ENCODE peak calls at places on chromosomes 7 and 10, in five cellular contexts. U, B, G, L and M are unnamed samples.

GRCh38 chr10:89478085-89478738 is 57.2 kb downstream of the SLC16A12 start:
- DNase-seq in U (peak; percentile 31), B (no peak), G (peak; percentile 37), L (peak; percentile 66), M (no peak)

GRCh38 chr7:34362621-34363020 is 295.4 kb upstream of the NPSR1 start:
- DNase-seq in U (no peak), B (no peak), G (no peak), L (no peak), M (no peak)

GRCh38 chr7:10889266-10889898 is 84.3 kb upstream of the PHF14 start:
- DNase-seq in U (peak; percentile 47), B (peak; percentile 58), G (peak; percentile 71), L (peak; percentile 56), M (peak; percentile 42)

GRCh38 chr7:155052982-155053381 is 17.1 kb upstream of the HTR5A start:
- DNase-seq in U (no peak), B (peak; percentile 17), G (no peak), L (no peak), M (no peak)

GRCh38 chr7:101243786-101244384 is 996 bp downstream of the FIS1 start:
- DNase-seq in U (peak; percentile 78), B (no peak), G (no peak), L (peak; percentile 39), M (no peak)

GRCh38 chr7:53350241-53350640 is 314.8 kb downstream of the POM121L12 start:
- DNase-seq in U (peak; percentile 79), B (peak; percentile 21), G (peak; percentile 19), L (no peak), M (peak; percentile 7)

GRCh38 chr7:128701062-128701785 is 29.1 kb downstream of the GARIN1A start:
- DNase-seq in U (peak; percentile 86), B (peak; percentile 60), G (no peak), L (no peak), M (no peak)

GRCh38 chr7:15620491-15621185 is 58.8 kb upstream of the AGMO start:
- DNase-seq in U (no peak), B (peak; percentile 31), G (no peak), L (no peak), M (no peak)

GRCh38 chr10:480928-481551 is 208.4 kb downstream of the DIP2C start:
- DNase-seq in U (peak; percentile 11), B (no peak), G (no peak), L (no peak), M (no peak)

GRCh38 chr10:131186547-131187253 is 124.8 kb downstream of the TCERG1L start:
- DNase-seq in U (peak; percentile 5), B (no peak), G (no peak), L (no peak), M (no peak)

GRCh38 chr7:157521752-157522151 is 184.9 kb downstream of the DNAJB6 start:
- DNase-seq in U (peak; percentile 16), B (no peak), G (no peak), L (no peak), M (no peak)

GRCh38 chr10:21534611-21535493 is 820 bp downstream of the MLLT10 start:
- DNase-seq in U (peak; percentile 73), B (peak; percentile 37), G (peak; percentile 66), L (peak; percentile 56), M (peak; percentile 71)

GRCh38 chr7:117810642-117811512 is 62.4 kb downstream of the CTTNBP2 start:
- DNase-seq in U (peak; percentile 68), B (no peak), G (no peak), L (peak; percentile 79), M (no peak)

GRCh38 chr7:18754766-18755165 is 259.2 kb downstream of the HDAC9 start:
- DNase-seq in U (no peak), B (peak; percentile 39), G (no peak), L (peak; percentile 68), M (no peak)

GRCh38 chr10:21432266-21432665 is 93.2 kb downstream of the SKIDA1 start:
- DNase-seq in U (no peak), B (peak; percentile 67), G (no peak), L (no peak), M (no peak)

GRCh38 chr7:111091623-111092370 is 870 bp downstream of the LRRN3 start:
- DNase-seq in U (no peak), B (no peak), G (no peak), L (no peak), M (no peak)

GRCh38 chr7:157840913-157841756 is 504.3 kb downstream of the DNAJB6 start:
- DNase-seq in U (peak; percentile 73), B (no peak), G (no peak), L (no peak), M (no peak)

GRCh38 chr10:76540786-76541185 is 1096.8 kb downstream of the KCNMA1 start:
- DNase-seq in U (no peak), B (peak; percentile 38), G (no peak), L (peak; percentile 32), M (no peak)

GRCh38 chr10:117374506-117375359 is 507 bp downstream of the PDZD8 start:
- DNase-seq in U (peak; percentile 43), B (peak; percentile 19), G (peak; percentile 45), L (peak; percentile 56), M (no peak)

GRCh38 chr10:117544729-117545140 is 2.2 kb downstream of the EMX2 start:
- DNase-seq in U (peak; percentile 33), B (no peak), G (no peak), L (no peak), M (no peak)

GRCh38 chr7:26860361-26860760 is 4.0 kb downstream of the SKAP2 start:
- DNase-seq in U (no peak), B (peak; percentile 77), G (no peak), L (no peak), M (no peak)

GRCh38 chr7:24829787-24830186 is 72.5 kb upstream of the GSDME start:
- DNase-seq in U (no peak), B (no peak), G (no peak), L (peak; percentile 23), M (no peak)

GRCh38 chr7:155581107-155581830 is 34.9 kb upstream of the CNPY1 start:
- DNase-seq in U (no peak), B (no peak), G (no peak), L (no peak), M (no peak)

GRCh38 chr10:74930962-74931361 is 104.6 kb downstream of the KAT6B start:
- DNase-seq in U (no peak), B (no peak), G (no peak), L (no peak), M (no peak)
- H3K9ac ChIP-seq in U (no peak overlapping the region), B (no peak overlapping the region), G (no peak overlapping the region), L (no peak overlapping the region), M (no peak overlapping the region)

GRCh38 chr10:26696786-26697162 is 727 bp upstream of the PDSS1 start:
- DNase-seq in U (no peak), B (peak; percentile 31), G (no peak), L (no peak), M (no peak)

GRCh38 chr10:26697163-26697921 is at the start of gene PDSS1:
- DNase-seq in U (peak; percentile 63), B (peak; percentile 53), G (peak; percentile 71), L (peak; percentile 62), M (peak; percentile 76)

GRCh38 chr10:26699631-26700030 is 2.1 kb downstream of the PDSS1 start:
- DNase-seq in U (no peak), B (no peak), G (no peak), L (no peak), M (no peak)

GRCh38 chr10:26697922-26698608 is 564 bp downstream of the PDSS1 start:
- DNase-seq in U (no peak), B (peak; percentile 5), G (no peak), L (peak; percentile 1), M (no peak)

GRCh38 chr10:26698909-26699308 is 1.4 kb downstream of the PDSS1 start:
- DNase-seq in U (no peak), B (no peak), G (no peak), L (no peak), M (no peak)
- H3K9ac ChIP-seq in U (no peak overlapping the region), B (peak overlapping the region; percentile 96), G (peak overlapping the region; percentile 93), L (no peak overlapping the region), M (peak overlapping the region; percentile 99)

GRCh38 chr7:8176370-8177081 is 85.4 kb downstream of the ICA1 start:
- DNase-seq in U (no peak), B (no peak), G (peak; percentile 81), L (no peak), M (peak; percentile 67)
- H3K9ac ChIP-seq in U (no peak overlapping the region), B (no peak overlapping the region), G (peak overlapping the region; percentile 33), L (no peak overlapping the region), M (peak overlapping the region; percentile 32)

DNA sequence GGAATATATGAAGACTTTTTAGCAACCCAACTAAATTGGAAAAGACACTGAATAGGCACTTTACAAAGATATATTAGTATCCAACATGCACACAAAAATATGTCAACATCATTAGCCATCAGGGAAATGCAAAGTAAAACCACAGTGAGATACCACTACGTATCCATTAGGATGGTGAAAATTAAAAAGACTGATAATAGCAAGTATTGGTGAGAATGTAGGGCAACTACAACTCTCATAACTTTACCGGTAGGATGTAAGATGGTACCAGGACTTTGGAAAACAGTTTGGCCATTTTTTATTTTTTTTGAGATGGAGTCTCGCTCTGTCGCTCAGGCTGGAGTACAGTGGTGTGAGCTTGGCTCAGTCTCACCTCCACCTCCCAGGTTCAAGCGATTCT is 13.7 kb upstream of the CCNY start:
- DNase-seq in U (no peak), B (no peak), G (no peak), L (no peak), M (no peak)
- H3K9ac ChIP-seq in U (no peak overlapping the region), B (no peak overlapping the region), G (no peak overlapping the region), L (no peak overlapping the region), M (no peak overlapping the region)

DNA sequence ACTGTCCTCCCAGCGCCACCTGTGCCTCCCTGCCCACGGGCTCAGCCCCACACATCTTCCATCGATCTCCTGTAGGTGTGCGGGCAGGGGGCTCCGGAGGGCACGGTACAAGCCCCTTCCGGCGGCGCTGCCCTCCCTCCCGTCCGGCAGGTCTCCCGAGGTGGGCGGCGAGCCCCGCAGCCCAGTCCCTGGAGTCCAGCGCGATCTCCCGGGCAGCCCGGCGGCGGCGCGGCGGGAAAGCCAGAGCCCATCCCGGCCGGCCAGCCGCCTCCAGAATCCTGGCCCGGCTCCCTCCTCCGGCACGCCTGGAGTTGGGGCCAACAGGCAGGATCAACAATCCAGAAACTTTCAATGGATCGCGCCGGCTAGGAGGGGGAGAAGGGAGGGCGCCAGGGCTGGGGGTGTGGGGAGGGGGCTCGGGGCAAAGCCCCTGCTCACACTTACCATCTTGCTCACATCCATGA is 100.1 kb downstream of the HIP1 start:
- DNase-seq in U (peak; percentile 60), B (peak; percentile 35), G (no peak), L (peak; percentile 48), M (no peak)
- H3K9ac ChIP-seq in U (peak overlapping the region; percentile 88), B (peak overlapping the region; percentile 45), G (no peak overlapping the region), L (peak overlapping the region; percentile 57), M (peak overlapping the region; percentile 54)

GRCh38 chr7:25851332-25852248 is 300.4 kb upstream of the NFE2L3 start:
- DNase-seq in U (peak; percentile 85), B (peak; percentile 89), G (peak; percentile 80), L (peak; percentile 45), M (peak; percentile 57)

GRCh38 chr7:25852995-25853713 is 298.8 kb upstream of the NFE2L3 start:
- DNase-seq in U (no peak), B (no peak), G (no peak), L (no peak), M (no peak)

GRCh38 chr7:25850730-25851129 is 301.3 kb upstream of the NFE2L3 start:
- DNase-seq in U (no peak), B (no peak), G (no peak), L (no peak), M (no peak)

GRCh38 chr7:25854059-25854458 is 297.9 kb upstream of the NFE2L3 start:
- DNase-seq in U (no peak), B (no peak), G (no peak), L (no peak), M (no peak)

GRCh38 chr7:25852249-25852994 is 299.6 kb upstream of the NFE2L3 start:
- DNase-seq in U (peak; percentile 60), B (no peak), G (peak; percentile 27), L (no peak), M (no peak)
- H3K9ac ChIP-seq in U (no peak overlapping the region), B (no peak overlapping the region), G (peak overlapping the region; percentile 34), L (peak overlapping the region; percentile 33), M (no peak overlapping the region)

GRCh38 chr10:48214701-48215100 is 59.8 kb downstream of the FRMPD2 start:
- DNase-seq in U (no peak), B (no peak), G (no peak), L (no peak), M (no peak)
- H3K9ac ChIP-seq in U (no peak overlapping the region), B (no peak overlapping the region), G (no peak overlapping the region), L (no peak overlapping the region), M (no peak overlapping the region)